ENCODE peak calls at places on chromosome 22, in ten cellular contexts. U, C, B, F, X, M, Y, O, Q and N are unnamed samples.

GRCh38 chr22:20110359-20110985 is 5.4 kb upstream of the RANBP1 start:
- DNase-seq in U (no peak), C (no peak), B (no peak), F (no peak), X (peak), M (no peak), Y (no peak), O (no peak), Q (no peak), N (no peak)

GRCh38 chr22:20550851-20551744 is 43.7 kb downstream of the MED15 start:
- DNase-seq in U (no peak), C (peak), B (no peak), F (no peak), X (peak), M (peak), Y (no peak), O (peak), Q (peak), N (no peak)

GRCh38 chr22:21568207-21569075 is 927 bp downstream of the UBE2L3 start:
- DNase-seq in U (peak), C (peak), B (peak), F (no peak), X (peak), M (peak), Y (no peak), O (no peak), Q (no peak), N (no peak)

GRCh38 chr22:32803020-32803758 is 1.7 kb downstream of the TIMP3 start:
- DNase-seq in U (no peak), C (no peak), B (no peak), F (no peak), X (peak), M (no peak), Y (peak), O (no peak), Q (no peak), N (no peak)

GRCh38 chr22:45571089-45571488 is 68.4 kb downstream of the FBLN1 start:
- DNase-seq in U (no peak), C (no peak), B (no peak), F (no peak), X (peak), M (no peak), Y (no peak), O (no peak), Q (no peak), N (no peak)

GRCh38 chr22:31836010-31836409 is 82.2 kb downstream of the DEPDC5 start:
- DNase-seq in U (no peak), C (no peak), B (no peak), F (no peak), X (no peak), M (no peak), Y (no peak), O (no peak), Q (no peak), N (no peak)

GRCh38 chr22:30460147-30460546 is 11.7 kb downstream of the SEC14L3 start:
- DNase-seq in U (no peak), C (no peak), B (peak), F (no peak), X (no peak), M (no peak), Y (peak), O (no peak), Q (peak), N (no peak)

GRCh38 chr22:27252282-27253049 is 549.1 kb downstream of the MN1 start:
- DNase-seq in U (no peak), C (no peak), B (no peak), F (no peak), X (peak), M (no peak), Y (no peak), O (no peak), Q (no peak), N (no peak)

GRCh38 chr22:25419247-25420113 is 145.0 kb upstream of the GRK3 start:
- DNase-seq in U (peak), C (no peak), B (peak), F (no peak), X (no peak), M (no peak), Y (no peak), O (no peak), Q (no peak), N (no peak)

GRCh38 chr22:25545117-25545516 is 19.4 kb upstream of the GRK3 start:
- DNase-seq in U (no peak), C (no peak), B (no peak), F (no peak), X (no peak), M (no peak), Y (no peak), O (no peak), Q (no peak), N (no peak)

GRCh38 chr22:48701296-48702030 is 1126.2 kb downstream of the BRD1 start:
- DNase-seq in U (no peak), C (no peak), B (no peak), F (no peak), X (no peak), M (no peak), Y (no peak), O (no peak), Q (no peak), N (no peak)

GRCh38 chr22:33210129-33210784 is 152.1 kb upstream of the SYN3 start:
- DNase-seq in U (peak), C (peak), B (peak), F (no peak), X (peak), M (peak), Y (peak), O (no peak), Q (no peak), N (peak)

GRCh38 chr22:36352775-36353507 is 34.8 kb downstream of the MYH9 start:
- DNase-seq in U (no peak), C (peak), B (no peak), F (no peak), X (peak), M (no peak), Y (no peak), O (no peak), Q (no peak), N (no peak)

GRCh38 chr22:23984430-23984829 is 4.5 kb downstream of the GSTT2 start:
- DNase-seq in U (no peak), C (no peak), B (no peak), F (no peak), X (peak), M (peak), Y (peak), O (no peak), Q (no peak), N (no peak)

GRCh38 chr22:23570681-23571080 is 9.4 kb downstream of the IGLL1 start:
- DNase-seq in U (no peak), C (no peak), B (no peak), F (no peak), X (no peak), M (no peak), Y (no peak), O (no peak), Q (no peak), N (no peak)

GRCh38 chr22:40606306-40606705 is 30.2 kb downstream of the MRTFA start:
- DNase-seq in U (no peak), C (no peak), B (no peak), F (no peak), X (no peak), M (no peak), Y (no peak), O (no peak), Q (no peak), N (no peak)

GRCh38 chr22:40878937-40879336 is 17.0 kb upstream of the DNAJB7 start:
- DNase-seq in U (no peak), C (no peak), B (no peak), F (no peak), X (no peak), M (no peak), Y (no peak), O (no peak), Q (no peak), N (no peak)

GRCh38 chr22:27709919-27710452 is 91.6 kb downstream of the MN1 start:
- DNase-seq in U (no peak), C (no peak), B (no peak), F (no peak), X (no peak), M (no peak), Y (no peak), O (no peak), Q (no peak), N (no peak)

GRCh38 chr22:35045451-35045850 is 20.5 kb upstream of the ISX start:
- DNase-seq in U (no peak), C (no peak), B (no peak), F (no peak), X (no peak), M (peak), Y (no peak), O (no peak), Q (no peak), N (no peak)

GRCh38 chr22:34604312-34604711 is 461.6 kb upstream of the ISX start:
- DNase-seq in U (no peak), C (no peak), B (no peak), F (no peak), X (no peak), M (no peak), Y (no peak), O (no peak), Q (no peak), N (no peak)

GRCh38 chr22:31526275-31526674 is 29.9 kb downstream of the SFI1 start:
- DNase-seq in U (no peak), C (no peak), B (no peak), F (no peak), X (no peak), M (no peak), Y (no peak), O (no peak), Q (no peak), N (no peak)

GRCh38 chr22:20319041-20319744 is 667 bp downstream of the DGCR6L start:
- DNase-seq in U (peak), C (peak), B (no peak), F (no peak), X (no peak), M (peak), Y (no peak), O (no peak), Q (peak), N (no peak)

GRCh38 chr22:29284196-29284595 is 16.1 kb downstream of the EWSR1 start:
- DNase-seq in U (no peak), C (no peak), B (no peak), F (no peak), X (no peak), M (no peak), Y (no peak), O (no peak), Q (no peak), N (no peak)

GRCh38 chr22:31488988-31489617 is 539 bp downstream of the EIF4ENIF1 start:
- DNase-seq in U (peak), C (peak), B (peak), F (no peak), X (no peak), M (peak), Y (peak), O (no peak), Q (no peak), N (no peak)

GRCh38 chr22:32444068-32444467 is 20.2 kb downstream of the BPIFC start:
- DNase-seq in U (peak), C (peak), B (peak), F (no peak), X (no peak), M (no peak), Y (peak), O (no peak), Q (no peak), N (no peak)

DNA sequence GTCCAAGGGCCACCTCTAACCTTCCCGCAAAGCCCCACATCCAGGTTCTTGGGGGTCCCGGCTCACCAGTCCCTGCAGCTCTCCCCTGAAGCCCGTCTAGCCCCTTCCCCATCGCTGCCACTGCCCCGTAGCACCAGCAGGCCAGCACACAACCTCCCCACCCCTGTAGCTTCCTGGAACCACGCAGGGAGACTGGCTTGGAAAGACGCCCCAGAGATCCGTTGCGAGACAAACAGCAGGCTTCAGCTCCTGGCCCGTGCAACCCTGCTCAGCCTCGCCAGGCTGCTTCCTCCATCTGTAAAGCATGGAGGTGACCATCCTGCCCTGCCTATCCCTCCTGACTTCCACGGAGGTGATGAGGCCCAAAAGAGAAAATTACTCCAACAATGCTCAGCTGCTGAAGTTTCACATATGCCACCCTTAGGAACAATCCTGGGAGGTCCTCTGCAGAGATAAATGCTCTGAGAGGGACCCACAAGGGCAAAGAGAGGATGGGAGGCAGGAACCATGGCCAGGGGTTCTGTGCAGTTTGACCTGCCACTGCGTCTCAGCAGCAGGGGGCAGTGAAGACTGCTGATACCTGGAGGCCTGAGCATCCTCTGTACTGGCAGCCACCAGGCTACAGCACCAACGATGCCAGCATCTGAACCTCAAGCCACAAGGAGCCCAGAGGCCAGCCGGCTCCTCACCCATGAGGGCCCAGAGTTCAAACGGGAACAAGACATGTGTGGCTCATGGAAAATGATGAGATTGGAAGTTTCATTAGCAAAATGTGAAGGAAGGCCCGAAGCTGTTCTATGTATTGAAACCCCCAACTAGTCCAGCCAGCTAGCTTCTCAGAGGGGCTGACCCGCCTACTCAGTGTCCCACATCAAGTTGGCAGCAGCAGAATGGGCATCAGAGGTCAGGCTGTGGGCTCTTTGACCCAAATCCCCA is 16.1 kb downstream of the DGCR2 start:
- DNase-seq in U (peak), C (no peak), B (no peak), F (no peak), X (no peak), M (no peak), Y (no peak), O (no peak), Q (no peak), N (no peak)
- TF ChIP-seq CTCF in U (no peak), C (no peak), B (no peak), F (peak), X (peak), M (no peak), Y (no peak), O (no peak), Q (no peak), N (peak)

GRCh38 chr22:49798486-49799151 is 29.1 kb downstream of the BRD1 start:
- DNase-seq in U (no peak), C (no peak), B (no peak), F (no peak), X (no peak), M (no peak), Y (no peak), O (no peak), Q (no peak), N (no peak)

GRCh38 chr22:49803134-49803533 is 24.5 kb downstream of the BRD1 start:
- DNase-seq in U (no peak), C (no peak), B (no peak), F (no peak), X (no peak), M (no peak), Y (no peak), O (no peak), Q (no peak), N (no peak)

GRCh38 chr22:49801391-49802060 is 26.1 kb downstream of the BRD1 start:
- DNase-seq in U (no peak), C (no peak), B (no peak), F (no peak), X (no peak), M (no peak), Y (no peak), O (no peak), Q (no peak), N (no peak)

GRCh38 chr22:49799431-49800075 is 28.1 kb downstream of the BRD1 start:
- DNase-seq in U (no peak), C (no peak), B (no peak), F (no peak), X (no peak), M (no peak), Y (no peak), O (no peak), Q (no peak), N (no peak)

GRCh38 chr22:49800408-49801238 is 27.1 kb downstream of the BRD1 start:
- DNase-seq in U (no peak), C (no peak), B (no peak), F (no peak), X (no peak), M (no peak), Y (no peak), O (no peak), Q (no peak), N (no peak)
- TF ChIP-seq CTCF in U (no peak), C (no peak), B (no peak), F (no peak), X (no peak), M (no peak), Y (no peak), O (no peak), Q (no peak), N (no peak)

GRCh38 chr22:38305481-38306448 is 11.5 kb downstream of the CSNK1E start:
- DNase-seq in U (no peak), C (no peak), B (peak), F (no peak), X (peak), M (no peak), Y (peak), O (no peak), Q (no peak), N (no peak)
- TF ChIP-seq CTCF in U (no peak), C (no peak), B (peak), F (no peak), X (no peak), M (no peak), Y (no peak), O (no peak), Q (no peak), N (no peak)

GRCh38 chr22:38071421-38072321 is 12.3 kb downstream of the SLC16A8 start:
- DNase-seq in U (no peak), C (no peak), B (no peak), F (no peak), X (peak), M (no peak), Y (no peak), O (no peak), Q (no peak), N (no peak)

GRCh38 chr22:38068641-38069371 is 11.6 kb downstream of the PICK1 start:
- DNase-seq in U (no peak), C (no peak), B (no peak), F (no peak), X (peak), M (no peak), Y (no peak), O (no peak), Q (no peak), N (no peak)

GRCh38 chr22:38070250-38070921 is 13.2 kb downstream of the PICK1 start:
- DNase-seq in U (no peak), C (no peak), B (no peak), F (no peak), X (peak), M (no peak), Y (no peak), O (no peak), Q (no peak), N (no peak)

GRCh38 chr22:38067771-38068360 is 10.7 kb downstream of the PICK1 start:
- DNase-seq in U (no peak), C (no peak), B (no peak), F (no peak), X (peak), M (no peak), Y (no peak), O (no peak), Q (no peak), N (no peak)

DNA sequence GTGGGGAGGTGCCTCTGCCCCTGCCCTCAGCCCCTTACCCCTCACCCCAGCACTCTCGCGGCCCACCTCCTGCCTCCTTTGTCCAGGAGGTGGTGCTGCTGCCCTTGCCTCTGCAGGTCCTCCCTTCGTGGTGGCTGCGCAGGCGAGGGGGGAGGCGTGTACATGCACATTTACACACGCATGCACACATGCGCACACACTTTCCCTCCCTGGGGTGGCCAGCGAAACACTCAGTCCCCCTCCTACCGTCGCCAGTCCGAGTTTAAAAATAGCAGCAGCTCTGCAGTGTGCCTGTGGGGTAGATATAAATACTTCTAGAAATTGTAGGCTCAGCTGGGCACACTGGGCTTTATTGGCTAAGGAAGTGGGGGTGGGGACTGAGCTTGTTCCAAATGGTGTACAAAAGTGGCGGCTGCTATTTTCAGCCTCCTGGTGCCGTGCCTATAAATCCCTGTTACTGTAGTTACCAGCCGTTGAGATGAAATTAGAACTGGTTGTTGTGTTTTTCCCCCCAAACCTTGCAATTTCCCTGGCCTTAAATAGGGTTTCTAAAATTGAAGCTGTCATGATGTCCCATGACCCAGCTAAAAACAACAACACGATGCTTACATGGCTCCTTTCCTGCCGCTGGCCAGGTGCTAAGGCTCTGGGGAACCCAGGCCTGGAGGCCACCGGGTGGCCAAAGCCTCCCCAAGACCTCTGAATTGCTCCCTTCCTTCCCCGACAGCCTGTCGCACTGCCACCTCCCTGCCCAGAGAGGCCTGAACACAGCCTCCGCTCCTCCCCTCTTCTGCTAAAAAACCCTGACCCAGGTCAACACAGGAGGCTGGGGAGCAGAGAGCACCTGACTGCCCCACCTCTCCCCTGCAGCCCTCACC is 12.4 kb downstream of the PICK1 start:
- DNase-seq in U (no peak), C (peak), B (peak), F (no peak), X (peak), M (peak), Y (no peak), O (peak), Q (no peak), N (no peak)
- TF ChIP-seq CTCF in U (no peak), C (peak), B (peak), F (peak), X (peak), M (peak), Y (peak), O (no peak), Q (no peak), N (peak)

DNA sequence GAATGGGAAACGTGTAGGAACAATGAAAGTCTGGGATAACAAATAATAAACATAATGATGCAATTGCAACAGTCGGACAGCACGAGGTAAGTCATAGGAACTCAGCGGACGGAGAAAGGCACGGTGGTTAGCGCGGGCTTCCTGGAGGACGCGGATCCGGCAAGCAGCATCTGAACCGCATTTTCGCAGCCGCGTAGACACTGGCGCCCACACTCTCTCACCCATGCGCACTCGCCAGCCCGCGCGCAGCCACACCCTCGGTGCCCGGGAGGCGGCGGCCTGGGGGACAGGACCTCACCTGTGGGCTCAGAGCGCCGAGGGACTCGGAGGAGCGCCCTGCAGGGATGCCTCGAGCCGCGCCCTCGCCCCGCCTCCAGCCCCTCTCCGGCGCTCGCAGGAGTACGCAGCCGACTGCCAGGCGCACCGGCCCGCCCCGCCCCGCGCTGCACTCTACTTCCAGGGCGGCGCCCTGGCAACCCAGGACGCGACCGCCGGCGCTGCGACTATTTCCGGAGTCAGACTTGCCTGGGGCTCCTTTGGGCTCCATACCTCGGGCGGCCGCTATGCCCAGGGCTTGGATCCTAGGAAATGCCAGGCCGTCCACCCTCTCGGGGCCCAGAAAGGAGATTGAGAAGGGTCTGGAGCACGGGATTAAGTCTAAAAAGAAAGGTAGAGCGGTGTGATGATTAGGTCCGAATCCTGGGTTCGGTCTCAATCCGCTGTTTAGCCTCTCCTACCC is at the start of gene TTLL1:
- DNase-seq in U (peak), C (peak), B (peak), F (peak), X (peak), M (peak), Y (peak), O (peak), Q (peak), N (peak)
- TF ChIP-seq CTCF in U (no peak), C (no peak), B (peak), F (peak), X (peak), M (no peak), Y (no peak), O (no peak), Q (no peak), N (no peak)